ENCODE peak calls at places on chromosomes 6 and 20, in four cellular contexts. One of them, this sample, is unnamed.

GRCh38 chr6:50853924-50854323 is 35.3 kb downstream of the TFAP2B start:
- DNase-seq in fibroblast of lung: no peak
- DNase-seq in hepatocyte: no peak
- DNase-seq in HCT116: no peak
- DNase-seq in this sample: no peak

GRCh38 chr20:3889489-3890409 is 562 bp downstream of the PANK2 start:
- DNase-seq in fibroblast of lung: no peak
- DNase-seq in hepatocyte: peak; percentile 46
- DNase-seq in HCT116: no peak
- DNase-seq in this sample: peak; percentile 33

GRCh38 chr6:46510656-46511055 is 19.4 kb upstream of the RCAN2 start:
- DNase-seq in fibroblast of lung: peak; percentile 89
- DNase-seq in hepatocyte: no peak
- DNase-seq in HCT116: no peak
- DNase-seq in this sample: no peak

GRCh38 chr20:63106108-63106764 is 99.5 kb upstream of the BHLHE23 start:
- DNase-seq in fibroblast of lung: peak; percentile 31
- DNase-seq in hepatocyte: no peak
- DNase-seq in HCT116: no peak
- DNase-seq in this sample: no peak

GRCh38 chr6:106804238-106805016 is 170.1 kb downstream of the CD24 start:
- DNase-seq in fibroblast of lung: no peak
- DNase-seq in hepatocyte: no peak
- DNase-seq in HCT116: no peak
- DNase-seq in this sample: no peak

GRCh38 chr6:151784441-151785214 is 22.9 kb upstream of the ESR1 start:
- DNase-seq in fibroblast of lung: no peak
- DNase-seq in hepatocyte: no peak
- DNase-seq in HCT116: no peak
- DNase-seq in this sample: no peak

GRCh38 chr20:13868331-13868730 is 83.5 kb downstream of the NDUFAF5 start:
- DNase-seq in fibroblast of lung: peak; percentile 8
- DNase-seq in hepatocyte: no peak
- DNase-seq in HCT116: no peak
- DNase-seq in this sample: no peak

GRCh38 chr20:48770700-48771099 is 57.1 kb downstream of the PREX1 start:
- DNase-seq in fibroblast of lung: no peak
- DNase-seq in hepatocyte: no peak
- DNase-seq in HCT116: no peak
- DNase-seq in this sample: no peak

GRCh38 chr20:58004146-58004545 is 224.3 kb downstream of the ANKRD60 start:
- DNase-seq in fibroblast of lung: no peak
- DNase-seq in hepatocyte: no peak
- DNase-seq in HCT116: no peak
- DNase-seq in this sample: no peak

GRCh38 chr6:34953084-34954025 is 64.3 kb downstream of the ANKS1A start:
- DNase-seq in fibroblast of lung: peak; percentile 68
- DNase-seq in hepatocyte: peak; percentile 67
- DNase-seq in HCT116: peak; percentile 6
- DNase-seq in this sample: peak; percentile 97

GRCh38 chr20:2778602-2779321 is 21.7 kb downstream of the CPXM1 start:
- DNase-seq in fibroblast of lung: no peak
- DNase-seq in hepatocyte: no peak
- DNase-seq in HCT116: no peak
- DNase-seq in this sample: no peak

GRCh38 chr6:89260310-89260709 is 43.2 kb upstream of the GABRR1 start:
- DNase-seq in fibroblast of lung: no peak
- DNase-seq in hepatocyte: no peak
- DNase-seq in HCT116: no peak
- DNase-seq in this sample: no peak

GRCh38 chr6:87151786-87152527 is 3.4 kb upstream of the ZNF292 start:
- DNase-seq in fibroblast of lung: peak; percentile 58
- DNase-seq in hepatocyte: peak; percentile 74
- DNase-seq in HCT116: no peak
- DNase-seq in this sample: no peak

GRCh38 chr6:45378324-45378926 is 691 bp upstream of the SUPT3H start:
- DNase-seq in fibroblast of lung: no peak
- DNase-seq in hepatocyte: no peak
- DNase-seq in HCT116: no peak
- DNase-seq in this sample: no peak

GRCh38 chr6:56037587-56037986 is 162.2 kb upstream of the BMP5 start:
- DNase-seq in fibroblast of lung: peak; percentile 38
- DNase-seq in hepatocyte: no peak
- DNase-seq in HCT116: no peak
- DNase-seq in this sample: no peak

GRCh38 chr6:14187408-14187807 is 69.8 kb downstream of the CD83 start:
- DNase-seq in fibroblast of lung: no peak
- DNase-seq in hepatocyte: no peak
- DNase-seq in HCT116: no peak
- DNase-seq in this sample: no peak

GRCh38 chr20:24987244-24987643 is 5.3 kb downstream of the APMAP start:
- DNase-seq in fibroblast of lung: no peak
- DNase-seq in hepatocyte: no peak
- DNase-seq in HCT116: no peak
- DNase-seq in this sample: peak; percentile 83

GRCh38 chr6:131976545-131977061 is 25.4 kb upstream of the CCN2 start:
- DNase-seq in fibroblast of lung: peak; percentile 45
- DNase-seq in hepatocyte: no peak
- DNase-seq in HCT116: no peak
- DNase-seq in this sample: peak; percentile 98

GRCh38 chr20:38559764-38560163 is 21.2 kb upstream of the ADIG start:
- DNase-seq in fibroblast of lung: no peak
- DNase-seq in hepatocyte: no peak
- DNase-seq in HCT116: no peak
- DNase-seq in this sample: no peak

GRCh38 chr6:17057322-17057721 is 44.5 kb upstream of the STMND1 start:
- DNase-seq in fibroblast of lung: no peak
- DNase-seq in hepatocyte: no peak
- DNase-seq in HCT116: no peak
- DNase-seq in this sample: no peak

GRCh38 chr20:1101533-1101932 is 16.9 kb upstream of the PSMF1 start:
- DNase-seq in fibroblast of lung: no peak
- DNase-seq in hepatocyte: no peak
- DNase-seq in HCT116: no peak
- DNase-seq in this sample: no peak

GRCh38 chr20:46694484-46694883 is 5.2 kb upstream of the TP53RK start:
- DNase-seq in fibroblast of lung: peak; percentile 57
- DNase-seq in hepatocyte: no peak
- DNase-seq in HCT116: no peak
- DNase-seq in this sample: no peak

GRCh38 chr6:14231546-14232280 is 114.1 kb downstream of the CD83 start:
- DNase-seq in fibroblast of lung: no peak
- DNase-seq in hepatocyte: no peak
- DNase-seq in HCT116: no peak
- DNase-seq in this sample: no peak

GRCh38 chr6:128997880-128998279 is 114.9 kb downstream of the LAMA2 start:
- DNase-seq in fibroblast of lung: no peak
- DNase-seq in hepatocyte: no peak
- DNase-seq in HCT116: no peak
- DNase-seq in this sample: no peak

GRCh38 chr6:147577466-147577865 is 69.0 kb downstream of the SAMD5 start:
- DNase-seq in fibroblast of lung: peak; percentile 53
- DNase-seq in hepatocyte: no peak
- DNase-seq in HCT116: no peak
- DNase-seq in this sample: no peak

GRCh38 chr6:68637782-68638181 is 2.7 kb downstream of the ADGRB3 start:
- DNase-seq in fibroblast of lung: no peak
- DNase-seq in hepatocyte: no peak
- DNase-seq in HCT116: no peak
- DNase-seq in this sample: no peak

GRCh38 chr6:12525276-12525675 is 191.3 kb upstream of the PHACTR1 start:
- DNase-seq in fibroblast of lung: no peak
- DNase-seq in hepatocyte: no peak
- DNase-seq in HCT116: no peak
- DNase-seq in this sample: no peak

GRCh38 chr6:108598316-108598863 is 37.7 kb downstream of the FOXO3 start:
- DNase-seq in fibroblast of lung: peak; percentile 61
- DNase-seq in hepatocyte: peak; percentile 59
- DNase-seq in HCT116: no peak
- DNase-seq in this sample: no peak

GRCh38 chr6:144158133-144158532 is 7.8 kb downstream of the STX11 start:
- DNase-seq in fibroblast of lung: peak; percentile 75
- DNase-seq in hepatocyte: peak; percentile 19
- DNase-seq in HCT116: no peak
- DNase-seq in this sample: no peak

GRCh38 chr20:44166008-44166407 is 21.0 kb downstream of the JPH2 start:
- DNase-seq in fibroblast of lung: no peak
- DNase-seq in hepatocyte: no peak
- DNase-seq in HCT116: no peak
- DNase-seq in this sample: peak; percentile 53

GRCh38 chr20:4300921-4301320 is 285.6 kb upstream of the RNF24 start:
- DNase-seq in fibroblast of lung: no peak
- DNase-seq in hepatocyte: no peak
- DNase-seq in HCT116: no peak
- DNase-seq in this sample: no peak

GRCh38 chr20:44586289-44586911 is 4.0 kb downstream of the PKIG start:
- DNase-seq in fibroblast of lung: no peak
- DNase-seq in hepatocyte: no peak
- DNase-seq in HCT116: no peak
- DNase-seq in this sample: no peak

GRCh38 chr6:21898107-21898796 is 304.7 kb downstream of the SOX4 start:
- DNase-seq in fibroblast of lung: peak; percentile 58
- DNase-seq in hepatocyte: no peak
- DNase-seq in HCT116: no peak
- DNase-seq in this sample: no peak

GRCh38 chr6:10555625-10556309 is 34.6 kb downstream of the GCNT2 start:
- DNase-seq in fibroblast of lung: peak; percentile 46
- DNase-seq in hepatocyte: peak; percentile 50
- DNase-seq in HCT116: no peak
- DNase-seq in this sample: no peak

GRCh38 chr6:111718326-111718725 is 112.6 kb upstream of the TRAF3IP2 start:
- DNase-seq in fibroblast of lung: no peak
- DNase-seq in hepatocyte: no peak
- DNase-seq in HCT116: no peak
- DNase-seq in this sample: no peak
- TF ChIP-seq EZH2 in fibroblast of lung: no peak
- TF ChIP-seq EZH2 in hepatocyte: no peak
- TF ChIP-seq EZH2 in HCT116: no peak
- TF ChIP-seq EZH2 in this sample: no peak

GRCh38 chr20:21508230-21509078 is 5.4 kb downstream of the NKX2-2 start:
- DNase-seq in fibroblast of lung: no peak
- DNase-seq in hepatocyte: no peak
- DNase-seq in HCT116: no peak
- DNase-seq in this sample: no peak

GRCh38 chr20:21504323-21504722 is 9.5 kb downstream of the NKX2-2 start:
- DNase-seq in fibroblast of lung: no peak
- DNase-seq in hepatocyte: no peak
- DNase-seq in HCT116: no peak
- DNase-seq in this sample: no peak

GRCh38 chr20:21507275-21508229 is 6.3 kb downstream of the NKX2-2 start:
- DNase-seq in fibroblast of lung: no peak
- DNase-seq in hepatocyte: no peak
- DNase-seq in HCT116: no peak
- DNase-seq in this sample: no peak

GRCh38 chr20:21505161-21505809 is 8.6 kb downstream of the NKX2-2 start:
- DNase-seq in fibroblast of lung: peak; percentile 37
- DNase-seq in hepatocyte: peak; percentile 85
- DNase-seq in HCT116: peak; percentile 28
- DNase-seq in this sample: peak; percentile 55

DNA sequence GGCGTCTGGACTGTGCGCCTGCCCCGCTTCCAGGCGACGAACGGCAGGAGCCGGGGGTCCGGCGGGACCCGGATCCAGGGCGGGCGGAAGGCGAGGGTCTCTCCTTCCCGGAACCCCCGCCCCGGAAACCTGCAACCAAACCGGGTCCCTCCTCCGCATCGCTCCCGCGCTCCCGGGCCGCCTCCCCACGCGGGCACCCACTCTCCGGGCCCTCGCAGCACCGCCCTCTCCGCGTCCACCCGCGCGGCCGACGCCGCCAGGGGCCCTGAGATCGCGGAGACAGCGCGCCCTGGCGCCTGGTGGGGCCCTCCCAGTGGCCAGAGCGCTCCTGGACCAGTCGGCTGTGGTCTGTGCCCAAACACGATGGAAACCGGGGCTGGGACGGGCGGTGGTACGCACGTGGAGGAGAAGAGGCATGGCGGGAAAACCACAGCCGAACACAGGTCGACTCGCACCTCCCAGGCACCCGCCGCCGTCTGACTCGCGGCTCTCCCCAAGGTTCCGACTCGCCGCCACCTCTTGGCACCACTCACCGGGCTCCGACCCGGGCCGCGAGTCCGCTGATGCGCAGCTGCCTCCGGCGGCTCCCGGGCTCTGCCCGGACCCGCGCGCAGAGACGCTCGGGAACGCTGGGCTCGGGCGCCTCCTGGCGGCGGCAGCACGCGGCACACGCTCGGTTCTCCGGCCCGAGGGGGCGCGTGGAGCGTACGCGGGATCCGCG is 7.9 kb downstream of the NKX2-2 start:
- DNase-seq in fibroblast of lung: peak; percentile 38
- DNase-seq in hepatocyte: peak; percentile 79
- DNase-seq in HCT116: peak; percentile 44
- DNase-seq in this sample: no peak
- TF ChIP-seq EZH2 in fibroblast of lung: no peak
- TF ChIP-seq EZH2 in hepatocyte: peak; percentile 57
- TF ChIP-seq EZH2 in HCT116: no peak
- TF ChIP-seq EZH2 in this sample: no peak

GRCh38 chr6:37535701-37536461 is 36.2 kb upstream of the CCDC167 start:
- DNase-seq in fibroblast of lung: no peak
- DNase-seq in hepatocyte: peak; percentile 43
- DNase-seq in HCT116: no peak
- DNase-seq in this sample: no peak
- TF ChIP-seq EZH2 in fibroblast of lung: peak; percentile 90
- TF ChIP-seq EZH2 in hepatocyte: peak; percentile 71
- TF ChIP-seq EZH2 in HCT116: no peak
- TF ChIP-seq EZH2 in this sample: no peak

DNA sequence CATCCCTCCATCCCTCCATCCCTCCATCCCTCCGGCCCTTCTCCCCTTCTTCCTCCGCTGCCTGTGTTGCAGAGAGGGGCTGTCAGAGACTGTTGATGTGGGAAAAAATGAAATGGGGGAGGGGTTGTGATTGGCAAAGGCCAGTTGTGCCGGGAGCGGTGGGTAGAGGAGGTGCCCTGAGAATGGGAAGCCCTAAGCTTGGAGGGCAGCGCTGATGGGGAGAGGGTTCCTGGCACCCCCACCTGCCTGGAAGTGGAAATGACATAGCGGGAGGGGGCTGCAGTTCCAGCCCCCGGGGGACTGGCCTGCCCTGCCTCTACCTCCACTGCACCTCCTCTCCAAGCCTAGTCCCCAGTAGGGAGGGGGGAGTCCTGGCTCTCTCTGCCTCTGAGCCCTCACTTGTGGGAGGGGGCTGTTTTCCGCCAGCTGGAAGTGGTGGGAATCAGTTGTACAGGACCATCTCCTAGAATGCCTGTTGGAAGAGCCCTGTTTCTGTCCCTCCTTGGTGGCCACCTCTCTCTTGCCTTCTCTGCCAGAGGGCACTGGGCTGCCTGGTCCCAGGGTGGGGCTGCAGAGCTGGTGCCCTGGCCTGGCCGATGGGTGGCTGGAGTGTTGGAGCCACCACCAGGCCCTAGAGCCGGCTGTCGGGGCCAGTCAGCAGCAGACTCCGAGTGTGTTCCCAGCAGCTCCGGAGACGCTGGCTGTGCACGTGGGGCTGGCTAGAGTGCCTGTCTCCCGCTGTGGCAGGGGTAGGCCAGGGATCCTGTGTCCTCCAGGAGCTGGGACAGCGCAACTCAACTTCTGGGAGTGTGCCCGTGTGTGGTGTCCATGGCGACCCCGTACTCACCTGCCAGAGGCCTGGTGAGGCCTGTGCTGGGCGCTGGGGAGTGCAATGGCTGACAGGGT is 1.5 kb downstream of the DLGAP4 start:
- DNase-seq in fibroblast of lung: no peak
- DNase-seq in hepatocyte: no peak
- DNase-seq in HCT116: no peak
- DNase-seq in this sample: no peak
- TF ChIP-seq EZH2 in fibroblast of lung: no peak
- TF ChIP-seq EZH2 in hepatocyte: no peak
- TF ChIP-seq EZH2 in HCT116: no peak
- TF ChIP-seq EZH2 in this sample: no peak

This sample was measured in HepG2.